ENCODE peak calls at places on chromosomes 11 and 22, in seven cellular contexts. Q is WERI-Rb-1; Y is fibroblast of pulmonary artery; P is CD4-positive, alpha-beta T cell; D is AG09309; K is SK-N-SH; H is kidney. C is an unnamed sample.
A peak's percentile ranks its signal among the peaks of the same experiment; 100 is the strongest.

GRCh38 chr22:50289942-50290630 is 17.4 kb downstream of the PLXNB2 start:
- DNase-seq in Q (no peak), Y (no peak), P (no peak), D (no peak), K (no peak), H (no peak), C (no peak)

GRCh38 chr11:124839051-124839971 is 25.9 kb upstream of the ROBO3 start:
- DNase-seq in Q (peak; percentile 51), Y (peak; percentile 8), P (no peak), D (no peak), K (peak; percentile 58), H (peak; percentile 68), C (peak; percentile 60)

GRCh38 chr11:65060913-65061408 is 2.6 kb upstream of the NAALADL1 start:
- DNase-seq in Q (no peak), Y (peak; percentile 45), P (peak; percentile 10), D (no peak), K (no peak), H (no peak), C (no peak)

GRCh38 chr11:110126936-110127335 is 33.7 kb downstream of the ZC3H12C start:
- DNase-seq in Q (no peak), Y (no peak), P (no peak), D (no peak), K (no peak), H (no peak), C (no peak)

GRCh38 chr11:2904153-2905052 is 18.8 kb upstream of the CDKN1C start:
- DNase-seq in Q (no peak), Y (no peak), P (no peak), D (no peak), K (no peak), H (no peak), C (no peak)

GRCh38 chr22:29821790-29822130 is 16.3 kb downstream of the ASCC2 start:
- DNase-seq in Q (no peak), Y (no peak), P (no peak), D (no peak), K (no peak), H (no peak), C (no peak)

GRCh38 chr11:422249-422656 is 7.5 kb upstream of the SIGIRR start:
- DNase-seq in Q (peak; percentile 91), Y (no peak), P (no peak), D (no peak), K (no peak), H (peak; percentile 24), C (no peak)

GRCh38 chr22:30948930-30949342 is 19.6 kb downstream of the MORC2 start:
- DNase-seq in Q (no peak), Y (no peak), P (no peak), D (no peak), K (no peak), H (no peak), C (no peak)

GRCh38 chr11:61336171-61336935 is 3.3 kb downstream of the TKFC start:
- DNase-seq in Q (peak; percentile 84), Y (peak; percentile 80), P (peak; percentile 82), D (no peak), K (peak; percentile 91), H (peak; percentile 89), C (peak; percentile 86)

GRCh38 chr11:72606362-72607100 is 67.7 kb downstream of the PDE2A start:
- DNase-seq in Q (no peak), Y (no peak), P (no peak), D (no peak), K (no peak), H (no peak), C (no peak)

GRCh38 chr22:42468841-42469240 is 36.6 kb upstream of the NFAM1 start:
- DNase-seq in Q (no peak), Y (no peak), P (no peak), D (peak; percentile 3), K (no peak), H (peak; percentile 19), C (no peak)

GRCh38 chr22:37498289-37498909 is 12.2 kb upstream of the MFNG start:
- DNase-seq in Q (peak; percentile 83), Y (no peak), P (peak; percentile 71), D (no peak), K (peak; percentile 90), H (no peak), C (peak; percentile 76)

GRCh38 chr11:3855808-3856491 is 486 bp downstream of the STIM1 start:
- DNase-seq in Q (peak; percentile 30), Y (no peak), P (peak; percentile 45), D (no peak), K (no peak), H (peak; percentile 89), C (peak; percentile 54)

GRCh38 chr11:97622795-97623194 is 1233.0 kb downstream of the JRKL start:
- DNase-seq in Q (no peak), Y (peak; percentile 55), P (no peak), D (no peak), K (no peak), H (no peak), C (no peak)

GRCh38 chr11:95821640-95822039 is 31.3 kb downstream of the CEP57 start:
- DNase-seq in Q (no peak), Y (peak; percentile 55), P (no peak), D (peak; percentile 37), K (no peak), H (no peak), C (no peak)

DNA sequence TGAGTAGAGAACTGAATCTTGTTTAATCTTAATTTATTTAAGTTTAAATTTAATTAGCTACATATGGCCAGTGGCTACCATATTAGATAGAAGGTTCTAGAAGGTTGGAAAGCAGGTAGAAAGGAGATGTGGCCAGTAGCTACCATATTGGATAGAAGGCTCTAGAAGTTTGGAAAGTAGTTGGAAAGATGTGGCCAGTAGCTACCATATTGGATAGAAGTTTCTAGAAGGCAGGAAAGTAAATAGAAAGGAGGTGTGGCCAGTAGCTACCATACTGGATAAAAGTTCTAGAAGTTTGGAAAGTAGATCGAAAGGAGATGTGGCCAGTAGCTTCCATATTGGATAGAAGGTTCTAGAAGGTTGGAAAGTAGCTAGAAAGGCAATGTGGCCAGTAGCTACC is 2.2 kb downstream of the CRYBA4 start:
- DNase-seq in Q (no peak), Y (no peak), P (no peak), D (no peak), K (no peak), H (no peak), C (no peak)
- TF ChIP-seq CTCF in Q (no peak), Y (no peak), P (no peak), D (no peak), K (no peak), H (no peak), C (no peak)

DNA sequence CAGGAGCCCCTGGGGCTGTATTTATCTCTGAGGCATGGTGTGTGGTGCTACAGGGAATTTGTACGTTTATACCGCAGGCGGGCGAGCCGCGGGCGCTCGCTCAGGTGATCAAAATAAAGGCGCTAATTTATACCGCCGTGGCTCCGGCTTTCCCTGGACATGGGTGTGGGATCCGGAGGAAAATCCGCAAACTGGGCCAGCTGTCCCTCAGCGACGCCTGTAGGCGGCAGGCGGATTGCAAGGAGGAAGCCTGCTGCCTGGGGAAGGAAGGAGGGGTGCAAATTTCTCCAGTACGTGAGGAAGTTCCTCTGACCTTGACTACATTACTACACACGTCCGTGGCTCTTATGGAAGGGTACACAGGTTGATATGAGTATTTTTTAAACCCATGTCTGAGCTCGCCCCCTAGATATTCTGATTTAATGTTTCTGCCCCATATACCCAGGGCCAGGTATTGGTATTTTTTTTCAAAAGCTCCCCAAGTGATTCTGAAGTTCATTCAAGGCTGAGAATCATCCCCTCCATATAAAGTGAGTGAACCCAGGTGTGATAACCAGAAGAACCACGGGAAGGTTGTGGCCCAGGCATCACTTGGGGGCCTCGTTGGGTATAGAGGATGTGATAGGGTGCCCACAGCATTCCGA is 2.8 kb downstream of the MYOD1 start:
- DNase-seq in Q (peak; percentile 82), Y (peak; percentile 21), P (no peak), D (no peak), K (peak; percentile 70), H (no peak), C (no peak)
- TF ChIP-seq CTCF in Q (peak; percentile 91), Y (peak; percentile 45), P (no peak), D (peak; percentile 68), K (peak; percentile 46), H (no peak), C (peak; percentile 38)

GRCh38 chr22:24526191-24526590 is 28.7 kb downstream of the GUCD1 start:
- DNase-seq in Q (peak; percentile 54), Y (no peak), P (no peak), D (no peak), K (no peak), H (no peak), C (no peak)

GRCh38 chr22:24529898-24530297 is 25.0 kb downstream of the GUCD1 start:
- DNase-seq in Q (no peak), Y (no peak), P (no peak), D (no peak), K (no peak), H (no peak), C (no peak)

GRCh38 chr22:24521791-24522245 is 26.7 kb downstream of the UPB1 start:
- DNase-seq in Q (peak; percentile 80), Y (peak; percentile 71), P (peak; percentile 5), D (no peak), K (peak; percentile 72), H (peak; percentile 71), C (no peak)

GRCh38 chr22:24523873-24524272 is 28.7 kb downstream of the UPB1 start:
- DNase-seq in Q (no peak), Y (peak; percentile 53), P (no peak), D (no peak), K (peak; percentile 69), H (no peak), C (no peak)

DNA sequence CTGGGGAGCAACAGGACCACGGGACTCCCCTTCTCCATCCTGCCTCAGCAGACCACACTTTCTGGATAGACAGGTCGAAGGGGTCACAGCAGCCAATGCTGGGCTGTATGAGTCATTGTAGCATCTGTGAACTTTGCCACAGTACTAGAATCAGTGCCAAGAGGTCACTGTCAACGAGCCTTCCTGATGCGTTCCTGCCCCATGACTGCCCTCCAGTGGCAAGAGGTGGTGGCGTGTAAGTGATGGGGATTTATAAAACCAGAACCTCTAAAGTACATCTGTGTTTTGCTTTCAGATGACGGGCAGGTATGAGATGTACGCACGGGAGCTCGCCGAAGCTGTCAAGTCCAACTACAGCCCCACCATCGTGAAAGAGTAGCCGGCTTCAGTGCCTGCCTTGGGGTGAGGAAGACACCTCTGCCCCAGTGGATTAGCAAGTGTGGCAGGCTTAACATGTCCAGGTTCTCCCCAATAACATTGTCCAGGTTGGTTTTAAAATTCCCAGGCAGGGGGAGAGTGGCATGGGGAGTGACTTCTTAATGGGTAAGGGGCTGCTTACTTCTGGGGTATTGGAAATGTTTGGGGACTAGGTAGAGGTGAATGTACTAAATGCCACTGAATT is 29.4 kb downstream of the GUCD1 start:
- DNase-seq in Q (peak; percentile 73), Y (peak; percentile 70), P (peak; percentile 74), D (no peak), K (peak; percentile 77), H (peak; percentile 86), C (peak; percentile 85)
- TF ChIP-seq CTCF in Q (peak; percentile 90), Y (peak; percentile 95), P (peak; percentile 70), D (peak; percentile 92), K (peak; percentile 93), H (peak; percentile 80), C (peak; percentile 81)

DNA sequence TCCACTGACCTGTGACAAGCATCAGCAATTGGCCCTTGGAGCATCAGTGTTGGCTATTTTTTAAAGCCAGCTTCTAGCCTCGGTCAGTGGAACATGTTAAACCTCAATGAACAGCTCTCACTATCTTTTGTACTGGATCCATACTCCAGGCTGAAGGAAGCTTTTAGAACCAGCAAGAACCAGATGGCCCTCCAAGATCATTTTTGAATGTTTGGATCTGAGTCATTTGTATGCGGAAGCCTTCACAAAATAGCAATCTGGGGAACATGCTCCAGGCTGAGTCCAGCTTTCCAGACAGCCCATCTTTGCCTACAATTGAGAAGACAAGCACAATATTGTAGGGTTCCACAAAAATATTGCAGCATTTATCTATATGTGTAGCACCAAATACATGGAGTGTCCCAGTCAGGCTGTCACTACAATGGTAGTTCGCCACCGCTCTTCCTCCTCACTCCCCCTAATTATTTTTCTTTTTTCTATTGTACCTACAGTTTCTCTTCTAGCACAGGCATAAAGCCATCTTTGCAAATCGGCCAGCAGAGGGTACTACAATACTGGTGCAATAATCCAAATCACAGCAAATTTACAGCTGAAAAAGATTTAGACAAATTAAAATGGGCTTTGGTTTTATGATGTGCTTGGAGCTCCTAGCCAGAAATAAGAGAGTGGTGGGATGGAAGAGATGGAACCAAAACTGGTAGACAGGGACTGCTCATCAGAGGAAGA is 177.4 kb upstream of the BLID start:
- DNase-seq in Q (no peak), Y (peak; percentile 28), P (no peak), D (peak; percentile 8), K (no peak), H (no peak), C (no peak)
- TF ChIP-seq CTCF in Q (no peak), Y (peak; percentile 19), P (no peak), D (peak; percentile 42), K (peak; percentile 15), H (no peak), C (no peak)